ENCODE peak calls at places on chromosomes 4 and X, in five cellular contexts. E, C, D, M and H are unnamed samples. For H3K9me3, the result is how much of the 10 kb centered on the place peaks cover.

GRCh38 chr4:120636120-120636630 is 286.4 kb downstream of the PRDM5 start:
- DNase-seq in E (no peak), D (no peak), C (no peak), M (no peak), H (no peak)

GRCh38 chr4:185713272-185713671 is 98.7 kb downstream of the SORBS2 start:
- DNase-seq in D (no peak), M (no peak), E (no peak), C (no peak), H (no peak)

GRCh38 chrX:40423299-40423698 is 157.5 kb upstream of the ATP6AP2 start:
- DNase-seq in E (no peak), M (no peak), C (no peak), D (no peak), H (no peak)

GRCh38 chr4:110005461-110006056 is 92.9 kb downstream of the EGF start:
- DNase-seq in E (no peak), M (no peak), D (peak), C (no peak), H (no peak)

GRCh38 chr4:113768952-113769351 is 7.4 kb upstream of the CAMK2D start:
- DNase-seq in C (no peak), D (no peak), E (no peak), M (no peak), H (no peak)

GRCh38 chrX:41259516-41259915 is 74.4 kb upstream of the DDX3X start:
- DNase-seq in M (no peak), D (no peak), C (no peak), E (no peak), H (no peak)

GRCh38 chrX:120457766-120458180 is 11.3 kb downstream of the LAMP2 start:
- DNase-seq in M (no peak), E (no peak), C (no peak), D (peak), H (no peak)

GRCh38 chr4:21198683-21199082 is 498.4 kb downstream of the PACRGL start:
- DNase-seq in M (no peak), D (no peak), C (no peak), E (no peak), H (no peak)

GRCh38 chr4:10879411-10880110 is 195.0 kb upstream of the CLNK start:
- DNase-seq in E (no peak), C (no peak), D (no peak), M (no peak), H (no peak)

GRCh38 chr4:73867783-73868182 is 1.4 kb upstream of the CXCL1 start:
- DNase-seq in C (no peak), M (no peak), D (no peak), E (no peak), H (no peak)

GRCh38 chrX:103360916-103361315 is 4.6 kb downstream of the TCEAL9 start:
- DNase-seq in M (no peak), D (no peak), C (no peak), E (no peak), H (no peak)

GRCh38 chrX:31508338-31508737 is 436.5 kb upstream of the FTHL17 start:
- DNase-seq in D (no peak), M (no peak), E (no peak), C (no peak), H (no peak)

GRCh38 chrX:40012800-40013682 is 84.7 kb downstream of the BCOR start:
- DNase-seq in E (no peak), D (peak), C (peak), M (peak), H (no peak)

GRCh38 chrX:22800360-22800759 is 199.4 kb upstream of the DDX53 start:
- DNase-seq in D (no peak), C (no peak), M (no peak), E (no peak), H (no peak)

GRCh38 chrX:15915959-15916703 is 61.5 kb upstream of the AP1S2 start:
- DNase-seq in D (no peak), M (no peak), E (no peak), C (no peak), H (no peak)

GRCh38 chr4:84500386-84501196 is 1.5 kb upstream of the NKX6-1 start:
- DNase-seq in C (no peak), D (no peak), M (no peak), E (no peak), H (no peak)

GRCh38 chr4:180828455-180829018 is 1414.7 kb upstream of the TENM3 start:
- DNase-seq in C (no peak), E (no peak), M (no peak), D (peak), H (no peak)

GRCh38 chr4:107317596-107317995 is 281.5 kb upstream of the DKK2 start:
- DNase-seq in D (no peak), M (no peak), E (no peak), C (no peak), H (no peak)

GRCh38 chrX:27918799-27919198 is 62.5 kb downstream of the DCAF8L1 start:
- DNase-seq in M (no peak), C (no peak), E (no peak), D (no peak), H (no peak)

GRCh38 chr4:99669084-99669483 is 11.5 kb upstream of the C4orf54 start:
- DNase-seq in C (no peak), E (no peak), M (no peak), D (no peak), H (no peak)

GRCh38 chr4:173464486-173464885 is 65.5 kb downstream of the HAND2 start:
- DNase-seq in D (no peak), E (no peak), C (no peak), M (no peak), H (no peak)

GRCh38 chrX:17374619-17375360 is at the start of gene NHS:
- DNase-seq in E (no peak), M (no peak), C (peak), D (no peak), H (no peak)

GRCh38 chr4:139266583-139267257 is 13.3 kb downstream of the MGARP start:
- DNase-seq in C (peak), E (peak), D (peak), M (peak), H (peak)

GRCh38 chr4:152382057-152382785 is 153.7 kb downstream of the FBXW7 start:
- DNase-seq in M (no peak), E (no peak), C (no peak), D (no peak), H (no peak)

GRCh38 chr4:72909461-72909860 is 160.1 kb downstream of the COX18 start:
- DNase-seq in M (no peak), D (peak), C (no peak), E (no peak), H (no peak)

GRCh38 chrX:1486749-1487361 is 34.1 kb upstream of the ASMTL start:
- DNase-seq in M (peak), D (no peak), E (no peak), C (no peak), H (no peak)

GRCh38 chrX:153769865-153770605 is 6.0 kb downstream of the PLXNB3 start:
- DNase-seq in M (no peak), D (no peak), E (no peak), C (no peak), H (no peak)

GRCh38 chr4:156197216-156197615 is 243.6 kb upstream of the CTSO start:
- DNase-seq in E (no peak), D (no peak), C (no peak), M (no peak), H (no peak)

GRCh38 chrX:63747331-63747730 is 37.7 kb downstream of the ARHGEF9 start:
- DNase-seq in D (no peak), C (no peak), E (no peak), M (no peak), H (no peak)
- H3K27ac ChIP-seq in D (no peak), C (no peak), E (peak), M (no peak), H (no peak)

GRCh38 chrX:74865725-74866124 is 59.5 kb downstream of the NEXMIF start:
- DNase-seq in D (no peak), M (no peak), C (no peak), E (no peak), H (no peak)
- H3K9me3 ChIP-seq in D (under half), M (under half), C (under half), E (under half), H (under half)

GRCh38 chr4:1411436-1412375 is 5.5 kb upstream of the NKX1-1 start:
- DNase-seq in E (no peak), C (no peak), D (no peak), M (no peak), H (no peak)
- TF ChIP-seq CTCF in E (no peak), C (no peak), D (peak), M (no peak), H (no peak)

DNA sequence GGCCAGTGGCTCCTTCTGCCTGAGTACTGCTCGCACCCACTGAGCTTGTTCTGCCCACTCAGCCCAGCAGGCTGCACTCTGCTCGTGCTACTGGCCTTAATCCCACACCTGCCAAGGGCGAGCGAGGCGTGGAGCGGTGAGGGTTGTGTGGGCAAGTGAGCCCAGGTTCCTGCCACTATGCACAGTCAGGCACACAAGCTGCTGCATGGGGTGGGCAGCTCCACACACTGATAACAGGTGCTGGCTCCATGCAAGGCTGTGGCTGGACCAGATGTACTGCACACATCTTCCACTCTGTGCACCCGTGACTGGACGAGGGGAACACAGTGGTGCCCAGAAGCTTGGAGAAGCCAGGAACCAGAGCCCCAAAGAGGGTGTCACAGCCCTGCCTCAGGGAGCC is 184.3 kb upstream of the NUDT6 start:
- DNase-seq in E (no peak), M (no peak), C (no peak), D (no peak), H (no peak)
- H3K27ac ChIP-seq in E (no peak), M (no peak), C (no peak), D (no peak), H (no peak)

GRCh38 chr4:25246680-25247611 is 13.1 kb downstream of the PI4K2B start:
- DNase-seq in D (no peak), E (no peak), M (no peak), C (no peak), H (no peak)
- H3K9me3 ChIP-seq in D (under half), E (under half), M (under half), C (under half), H (under half)

DNA sequence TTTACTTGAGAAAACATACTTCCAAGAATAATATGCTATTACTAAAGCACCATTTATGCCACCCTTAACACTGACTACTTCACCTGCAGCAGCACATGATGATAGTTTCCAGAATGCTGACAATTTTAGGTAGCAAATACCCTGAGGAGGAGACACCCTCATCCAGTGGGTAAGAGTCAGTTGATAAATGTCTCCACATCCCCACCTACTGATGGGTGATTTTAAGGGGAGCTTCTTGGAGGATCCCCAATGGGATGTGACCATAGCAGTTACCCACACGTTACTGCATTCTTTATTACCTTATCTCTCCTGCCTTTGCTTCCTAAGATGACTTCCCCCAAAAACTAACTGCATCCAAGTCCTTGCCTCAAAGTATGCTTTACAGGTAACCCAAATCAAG is 131.2 kb upstream of the SMARCAD1 start:
- DNase-seq in E (no peak), D (peak), C (no peak), M (no peak), H (no peak)
- TF ChIP-seq CTCF in E (no peak), D (no peak), C (no peak), M (no peak), H (no peak)

GRCh38 chr4:17642404-17642783 is 28.0 kb downstream of the MED28 start:
- DNase-seq in C (no peak), E (no peak), D (no peak), M (no peak), H (no peak)
- H3K27ac ChIP-seq in C (no peak), E (no peak), D (no peak), M (no peak), H (no peak)

GRCh38 chr4:138097912-138098600 is 144.1 kb downstream of the SLC7A11 start:
- DNase-seq in E (no peak), D (peak), M (no peak), C (no peak), H (no peak)

GRCh38 chr4:138099385-138099784 is 142.8 kb downstream of the SLC7A11 start:
- DNase-seq in C (no peak), D (no peak), M (no peak), E (no peak), H (no peak)

GRCh38 chr4:138104462-138104775 is 137.7 kb downstream of the SLC7A11 start:
- DNase-seq in C (no peak), M (no peak), D (no peak), E (no peak), H (no peak)

GRCh38 chr4:138107023-138107422 is 135.1 kb downstream of the SLC7A11 start:
- DNase-seq in C (no peak), D (no peak), M (no peak), E (no peak), H (no peak)

DNA sequence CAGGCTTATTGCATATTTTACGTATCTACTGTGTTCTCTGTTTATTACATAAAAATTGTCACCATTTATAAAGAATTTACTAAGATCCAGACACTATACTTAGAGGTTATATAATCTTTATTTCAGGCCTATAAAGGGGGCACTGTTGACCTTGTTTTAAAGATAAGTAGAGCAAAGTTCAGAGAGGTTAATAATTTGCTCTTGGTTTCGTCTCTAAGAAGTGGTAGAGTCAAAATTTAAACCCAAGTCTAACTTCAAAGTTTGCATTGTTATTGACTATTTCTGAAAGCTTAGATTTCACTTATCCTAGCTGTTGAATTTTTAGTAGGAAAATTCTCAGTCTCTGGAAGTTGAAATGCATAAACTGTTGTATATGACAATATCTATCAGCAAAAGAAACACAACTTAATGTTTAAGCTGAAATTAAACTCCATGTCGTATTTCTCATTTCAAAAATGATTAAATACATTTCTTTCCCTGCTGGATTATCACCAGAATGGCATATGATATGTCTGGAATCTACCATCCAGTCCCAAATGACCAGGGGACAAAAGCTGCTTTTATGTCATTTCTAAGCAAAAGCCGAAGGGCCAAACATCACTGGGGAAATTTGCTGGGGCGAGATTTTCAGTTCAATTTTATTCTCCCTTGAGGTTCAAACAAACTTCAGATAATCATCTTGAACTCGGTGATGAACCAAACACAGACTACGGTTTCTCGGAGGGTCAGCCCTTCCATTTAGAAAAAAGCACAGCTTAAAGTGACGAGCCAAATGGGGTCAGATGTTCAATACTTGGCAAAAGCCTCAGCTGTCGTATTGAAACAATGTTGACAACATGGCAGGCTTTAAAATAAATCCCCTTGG is 138.3 kb downstream of the SLC7A11 start:
- DNase-seq in M (no peak), C (no peak), D (no peak), E (no peak), H (no peak)
- H3K9me3 ChIP-seq in M (under half), C (under half), D (under half), E (under half), H (under half)

GRCh38 chr4:101667348-101667747 is 123.2 kb upstream of the BANK1 start:
- DNase-seq in D (no peak), M (no peak), E (no peak), C (no peak), H (no peak)
- TF ChIP-seq CTCF in D (no peak), M (no peak), E (no peak), C (no peak), H (no peak)